ENCODE peak calls at places on chromosomes 4 and X, in four cellular contexts. H is breast epithelium, Z is sigmoid colon, S is neural progenitor cell. F is an unnamed sample.

GRCh38 chr4:122960298-122960985 is 38.0 kb upstream of the NUDT6 start:
- DNase-seq in Z (no peak), S (no peak), H (no peak), F (no peak)

GRCh38 chr4:112515278-112516075 is 503 bp downstream of the NEUROG2 start:
- DNase-seq in H (no peak), S (peak; percentile 68), Z (no peak), F (no peak)

GRCh38 chr4:124867551-124867950 is 155.0 kb upstream of the ANKRD50 start:
- DNase-seq in S (no peak), H (no peak), Z (no peak), F (no peak)

GRCh38 chrX:151902813-151903591 is 9.7 kb upstream of the MAGEA4 start:
- DNase-seq in Z (peak; percentile 80), H (no peak), S (no peak), F (peak; percentile 74)

GRCh38 chr4:125244848-125245450 is 69.8 kb upstream of the FAT4 start:
- DNase-seq in S (no peak), Z (no peak), H (no peak), F (no peak)

GRCh38 chr4:48891028-48891619 is 15.4 kb downstream of the OCIAD2 start:
- DNase-seq in H (no peak), S (no peak), Z (no peak), F (no peak)

GRCh38 chr4:16439771-16440170 is 213.5 kb upstream of the TAPT1 start:
- DNase-seq in S (no peak), H (no peak), Z (peak; percentile 64), F (no peak)

GRCh38 chr4:21845663-21846062 is 102.9 kb downstream of the KCNIP4 start:
- DNase-seq in S (no peak), H (no peak), Z (no peak), F (no peak)

GRCh38 chr4:147958057-147958456 is 226.2 kb downstream of the ARHGAP10 start:
- DNase-seq in H (no peak), Z (no peak), S (no peak), F (no peak)

GRCh38 chr4:96585304-96585703 is 745.4 kb downstream of the PDHA2 start:
- DNase-seq in Z (no peak), S (no peak), H (no peak), F (no peak)

GRCh38 chrX:126165721-126166401 is at the start of gene DCAF12L2:
- DNase-seq in S (peak; percentile 56), Z (peak; percentile 57), H (no peak), F (no peak)

GRCh38 chr4:87717276-87718031 is 67.4 kb downstream of the DMP1 start:
- DNase-seq in S (no peak), H (no peak), Z (no peak), F (no peak)

GRCh38 chrX:51798701-51799100 is 55.5 kb downstream of the GSPT2 start:
- DNase-seq in S (no peak), Z (no peak), H (no peak), F (no peak)

GRCh38 chr4:150004481-150004880 is 73.8 kb upstream of the DCLK2 start:
- DNase-seq in Z (no peak), H (no peak), S (no peak), F (no peak)

GRCh38 chr4:19317377-19317776 is 934.3 kb upstream of the SLIT2 start:
- DNase-seq in S (no peak), Z (no peak), H (no peak), F (no peak)

GRCh38 chr4:113750734-113751133 is 10.8 kb downstream of the CAMK2D start:
- DNase-seq in S (no peak), H (no peak), Z (no peak), F (no peak)

GRCh38 chr4:16067515-16067914 is 16.3 kb downstream of the PROM1 start:
- DNase-seq in S (no peak), H (no peak), Z (no peak), F (no peak)

GRCh38 chr4:7212101-7212674 is 19.9 kb downstream of the SORCS2 start:
- DNase-seq in S (no peak), H (no peak), Z (no peak), F (no peak)

GRCh38 chr4:42397635-42398447 is 553 bp downstream of the SHISA3 start:
- DNase-seq in S (peak; percentile 77), H (no peak), Z (no peak), F (no peak)

GRCh38 chr4:86451560-86452322 is 91.9 kb upstream of the MAPK10 start:
- DNase-seq in H (no peak), Z (no peak), S (peak; percentile 20), F (no peak)

GRCh38 chr4:10106421-10107039 is 10.1 kb downstream of the WDR1 start:
- DNase-seq in H (no peak), S (no peak), Z (peak; percentile 94), F (peak; percentile 91)

GRCh38 chrX:70970482-70970999 is 39.6 kb upstream of the SLC7A3 start:
- DNase-seq in S (peak; percentile 2), H (no peak), Z (no peak), F (no peak)

GRCh38 chr4:120007171-120007894 is 59.3 kb downstream of the MAD2L1 start:
- DNase-seq in Z (no peak), S (no peak), H (no peak), F (peak; percentile 63)

GRCh38 chr4:37241646-37242045 is 2.9 kb upstream of the NWD2 start:
- DNase-seq in S (no peak), Z (no peak), H (no peak), F (no peak)

GRCh38 chr4:140326395-140326993 is 47.0 kb upstream of the SCOC start:
- DNase-seq in H (no peak), S (peak; percentile 56), Z (no peak), F (no peak)

GRCh38 chrX:148573119-148573518 is 72.7 kb downstream of the AFF2 start:
- DNase-seq in S (peak; percentile 50), Z (no peak), H (no peak), F (no peak)

GRCh38 chrX:72208126-72208525 is 26.6 kb downstream of the PIN4 start:
- DNase-seq in H (no peak), S (no peak), Z (no peak), F (no peak)

GRCh38 chrX:44228621-44229020 is 114.9 kb downstream of the EFHC2 start:
- DNase-seq in Z (no peak), S (no peak), H (no peak), F (no peak)

GRCh38 chr4:109574443-109574850 is 14.4 kb downstream of the MCUB start:
- DNase-seq in Z (no peak), S (no peak), H (no peak), F (no peak)

GRCh38 chrX:64571011-64571410 is 175.8 kb upstream of the MTMR8 start:
- DNase-seq in H (no peak), S (peak; percentile 45), Z (no peak), F (no peak)
- H3K4me3 ChIP-seq in H (no peak overlapping the region), S (no peak overlapping the region), Z (no peak overlapping the region), F (no peak overlapping the region)

GRCh38 chr4:13816472-13816871 is 188.9 kb upstream of the BOD1L1 start:
- DNase-seq in S (no peak), Z (no peak), H (no peak), F (no peak)

DNA sequence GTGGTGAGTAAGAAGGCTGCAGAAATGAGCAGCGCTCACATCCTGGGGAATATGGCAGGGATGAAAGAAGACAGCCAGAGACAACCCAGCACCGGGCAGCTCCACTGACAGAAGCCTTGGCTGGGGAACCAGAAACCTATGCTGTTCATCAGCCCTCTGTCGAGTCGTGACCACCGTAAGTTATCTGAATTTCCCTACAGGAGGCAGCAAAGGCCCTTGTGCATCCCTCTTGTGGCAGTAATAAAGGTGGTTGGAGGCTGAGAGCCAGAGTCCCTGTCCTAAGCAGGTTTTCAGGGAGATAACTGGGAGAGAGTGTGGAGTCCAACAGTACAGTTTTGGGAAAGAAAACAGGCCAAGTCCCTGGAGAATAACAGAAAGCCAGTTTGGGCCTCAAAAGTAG is 194.0 kb upstream of the BOD1L1 start:
- DNase-seq in H (no peak), S (peak; percentile 34), Z (no peak), F (no peak)
- TF ChIP-seq CTCF in H (no peak), S (peak; percentile 39), Z (no peak), F (no peak)

GRCh38 chr4:3638080-3638715 is 106.0 kb upstream of the LRPAP1 start:
- DNase-seq in S (no peak), H (no peak), Z (no peak), F (no peak)

GRCh38 chr4:3642056-3642630 is 109.9 kb upstream of the LRPAP1 start:
- DNase-seq in H (no peak), S (no peak), Z (no peak), F (no peak)

GRCh38 chr4:3640587-3640962 is 108.4 kb upstream of the LRPAP1 start:
- DNase-seq in H (no peak), S (no peak), Z (no peak), F (no peak)

GRCh38 chr4:3641501-3641900 is 109.3 kb upstream of the LRPAP1 start:
- DNase-seq in H (no peak), Z (no peak), S (no peak), F (no peak)

DNA sequence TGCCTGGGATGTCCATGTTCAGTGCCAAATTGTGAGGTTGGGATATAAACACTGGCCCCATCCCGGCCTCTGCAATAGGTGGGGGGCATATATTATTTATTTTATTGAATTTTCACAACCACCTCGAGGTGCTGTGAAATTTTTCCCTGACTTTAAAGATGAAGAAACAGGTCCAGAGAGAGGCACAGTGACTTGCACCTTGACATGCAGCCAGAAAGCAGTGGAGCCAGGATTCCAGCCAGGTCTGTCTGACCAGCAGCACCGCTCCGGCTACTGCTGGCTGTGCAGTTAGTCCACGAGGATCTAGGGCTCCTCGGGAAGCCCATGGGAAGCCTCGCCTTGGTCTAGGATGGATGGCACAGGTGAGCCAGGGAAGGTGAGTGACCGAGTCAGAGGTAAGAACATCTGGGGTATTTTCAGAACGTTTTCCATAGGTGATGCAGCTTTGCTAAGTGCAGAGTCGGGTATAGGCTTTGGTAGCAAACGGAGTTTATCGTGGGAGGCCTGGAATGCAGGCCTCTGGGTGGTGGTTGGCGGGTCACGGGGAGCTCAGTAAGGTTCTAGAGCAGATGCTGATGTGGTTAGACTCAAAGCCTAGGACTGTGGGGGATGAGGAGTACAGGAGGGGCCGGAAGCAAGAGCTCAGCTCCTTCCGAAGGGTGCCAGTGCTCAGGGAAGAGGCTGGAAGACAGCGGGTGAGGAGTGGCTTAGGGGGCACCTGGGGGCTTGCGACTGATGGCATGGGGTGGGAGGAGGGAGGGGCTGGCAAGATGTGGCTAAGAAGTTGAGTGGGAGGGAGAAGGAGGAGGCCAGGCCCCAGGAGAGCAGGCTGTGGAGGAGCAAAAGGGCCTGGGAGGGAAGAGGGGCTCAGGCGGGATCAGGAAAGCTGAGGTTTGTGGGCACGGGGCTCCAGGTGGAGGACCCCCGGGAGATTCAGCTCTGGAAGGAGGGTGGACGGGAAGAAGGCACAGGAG is 107.7 kb upstream of the LRPAP1 start:
- DNase-seq in S (no peak), Z (no peak), H (no peak), F (no peak)
- H3K4me3 ChIP-seq in S (no peak overlapping the region), Z (no peak overlapping the region), H (no peak overlapping the region), F (no peak overlapping the region)

DNA sequence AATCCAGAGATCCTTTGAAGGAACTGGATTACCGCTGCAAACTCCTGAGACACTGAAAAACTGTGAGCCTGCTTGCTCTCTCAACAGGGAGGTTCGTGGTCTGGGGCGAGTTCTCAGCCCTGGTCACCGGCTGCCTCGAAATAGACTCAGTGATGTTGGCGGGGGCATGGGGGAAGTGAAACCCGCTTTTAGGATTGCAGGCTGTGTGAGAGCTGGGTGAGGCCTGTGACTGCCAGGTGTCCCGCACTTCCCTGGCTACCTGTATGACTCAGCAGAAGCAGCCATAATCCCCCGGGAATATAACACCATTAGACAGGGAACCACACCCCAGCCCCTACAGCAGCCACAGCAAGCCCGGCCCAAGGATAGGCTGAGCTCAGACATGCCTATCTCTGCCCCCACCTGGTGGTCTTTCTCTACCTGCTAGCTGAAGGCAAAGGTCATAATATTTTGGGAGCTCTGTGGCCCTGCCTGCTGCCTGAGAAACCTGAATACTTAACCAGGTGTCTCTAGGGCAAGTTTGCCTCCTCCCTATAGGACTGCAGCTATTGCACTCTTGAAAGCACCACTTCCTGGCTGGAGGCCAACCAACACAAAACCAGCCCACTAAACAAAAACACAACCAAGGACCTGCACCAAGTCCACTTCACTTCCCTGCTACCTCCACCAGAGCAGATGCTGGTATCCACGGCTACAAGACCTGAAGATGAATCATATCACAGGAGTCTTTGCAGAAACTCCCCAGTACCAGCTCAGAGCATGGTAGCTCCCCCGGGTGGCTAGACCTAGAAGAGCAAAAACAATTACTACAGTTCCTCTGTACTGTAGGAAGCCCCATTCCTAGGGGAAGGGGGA is 202.0 kb downstream of the RRAGB start:
- DNase-seq in Z (no peak), H (no peak), S (no peak), F (no peak)
- TF ChIP-seq CTCF in Z (no peak), H (no peak), S (no peak), F (no peak)